ENCODE peak calls at places on chromosomes 7 and 10, in nine cellular contexts. Q is cardiac muscle cell, G is body of pancreas, V is HCT116, U is transverse colon, Y is psoas muscle, P is hepatocyte, K is heart left ventricle, B is kidney. C is an unnamed sample. For H3K4me1, the result is how much of the 10 kb centered on the place peaks cover.

GRCh38 chr10:24469993-24470392 is 253.7 kb downstream of the ARHGAP21 start:
- DNase-seq in Q (no peak), G (peak), V (no peak), U (peak), Y (no peak), P (peak), K (no peak), B (peak), C (no peak)

GRCh38 chr7:119482209-119482608 is 790.8 kb upstream of the KCND2 start:
- DNase-seq in Q (peak), G (peak), V (peak), U (no peak), Y (no peak), P (peak), K (no peak), B (no peak), C (no peak)

GRCh38 chr7:39952378-39952777 is 2.3 kb downstream of the CDK13 start:
- DNase-seq in Q (no peak), G (no peak), V (no peak), U (no peak), Y (no peak), P (no peak), K (no peak), B (no peak), C (no peak)

GRCh38 chr7:51255536-51256243 is 60.9 kb downstream of the COBL start:
- DNase-seq in Q (no peak), G (no peak), V (peak), U (no peak), Y (peak), P (no peak), K (no peak), B (no peak), C (no peak)

GRCh38 chr7:33773053-33773452 is 132.3 kb upstream of the BMPER start:
- DNase-seq in Q (no peak), G (no peak), V (no peak), U (no peak), Y (no peak), P (no peak), K (no peak), B (no peak), C (no peak)

GRCh38 chr7:159027091-159027802 is 117.4 kb downstream of the VIPR2 start:
- DNase-seq in Q (no peak), G (no peak), V (no peak), U (peak), Y (no peak), P (peak), K (no peak), B (no peak), C (no peak)

GRCh38 chr10:48390933-48391845 is 84.7 kb downstream of the MAPK8 start:
- DNase-seq in Q (no peak), G (no peak), V (peak), U (no peak), Y (no peak), P (no peak), K (no peak), B (no peak), C (no peak)

GRCh38 chr10:104441601-104442000 is 88.0 kb downstream of the CFAP58 start:
- DNase-seq in Q (no peak), G (no peak), V (no peak), U (no peak), Y (no peak), P (peak), K (no peak), B (no peak), C (no peak)

GRCh38 chr10:121828045-121828444 is 99.8 kb downstream of the ATE1 start:
- DNase-seq in Q (no peak), G (no peak), V (no peak), U (no peak), Y (no peak), P (no peak), K (no peak), B (no peak), C (no peak)

GRCh38 chr7:86954960-86955359 is 104.5 kb downstream of the ELAPOR2 start:
- DNase-seq in Q (no peak), G (no peak), V (no peak), U (no peak), Y (no peak), P (no peak), K (no peak), B (no peak), C (no peak)

GRCh38 chr7:135260930-135261721 is 27.5 kb downstream of the STRA8 start:
- DNase-seq in Q (peak), G (no peak), V (no peak), U (no peak), Y (no peak), P (no peak), K (no peak), B (no peak), C (no peak)

GRCh38 chr10:15083674-15084501 is 4.7 kb downstream of the ACBD7 start:
- DNase-seq in Q (no peak), G (no peak), V (no peak), U (no peak), Y (no peak), P (no peak), K (no peak), B (no peak), C (no peak)

GRCh38 chr10:15088428-15089261 is at the start of gene ACBD7:
- DNase-seq in Q (peak), G (peak), V (peak), U (peak), Y (peak), P (peak), K (peak), B (peak), C (peak)

GRCh38 chr10:15084502-15084922 is 4.1 kb downstream of the ACBD7 start:
- DNase-seq in Q (peak), G (peak), V (peak), U (peak), Y (no peak), P (peak), K (no peak), B (no peak), C (peak)
- TF ChIP-seq CTCF in Q (no peak), G (no peak), V (no peak), U (no peak), Y (no peak), P (no peak), K (no peak), B (peak), C (peak)

GRCh38 chr7:149573519-149573918 is 75.9 kb upstream of the ZNF746 start:
- DNase-seq in Q (no peak), G (no peak), V (no peak), U (no peak), Y (no peak), P (no peak), K (no peak), B (no peak), C (no peak)

GRCh38 chr7:149569025-149569725 is 71.6 kb upstream of the ZNF746 start:
- DNase-seq in Q (no peak), G (no peak), V (no peak), U (no peak), Y (no peak), P (peak), K (no peak), B (no peak), C (no peak)

GRCh38 chr7:149568218-149568617 is 70.6 kb upstream of the ZNF746 start:
- DNase-seq in Q (no peak), G (no peak), V (no peak), U (no peak), Y (no peak), P (no peak), K (no peak), B (no peak), C (no peak)

GRCh38 chr7:149570784-149571183 is 73.2 kb upstream of the ZNF746 start:
- DNase-seq in Q (no peak), G (no peak), V (no peak), U (no peak), Y (no peak), P (no peak), K (no peak), B (no peak), C (no peak)

GRCh38 chr7:149569726-149570422 is 72.3 kb upstream of the ZNF746 start:
- DNase-seq in Q (no peak), G (no peak), V (no peak), U (no peak), Y (no peak), P (peak), K (no peak), B (no peak), C (no peak)
- H3K4me3 ChIP-seq in Q (no peak), G (no peak), V (no peak), U (no peak), Y (no peak), P (peak), K (no peak), B (no peak), C (no peak)

GRCh38 chr10:14571866-14572507 is 202.7 kb downstream of the FAM107B start:
- DNase-seq in Q (no peak), G (peak), V (no peak), U (no peak), Y (no peak), P (peak), K (no peak), B (peak), C (peak)

GRCh38 chr10:14570800-14571199 is 203.9 kb downstream of the FAM107B start:
- DNase-seq in Q (no peak), G (peak), V (no peak), U (no peak), Y (no peak), P (no peak), K (no peak), B (no peak), C (no peak)

GRCh38 chr10:14574291-14574690 is 200.4 kb downstream of the FAM107B start:
- DNase-seq in Q (no peak), G (no peak), V (no peak), U (no peak), Y (no peak), P (no peak), K (no peak), B (no peak), C (no peak)

GRCh38 chr10:14574885-14575284 is 199.8 kb downstream of the FAM107B start:
- DNase-seq in Q (no peak), G (no peak), V (no peak), U (no peak), Y (no peak), P (no peak), K (no peak), B (no peak), C (no peak)

GRCh38 chr10:14573666-14574261 is 200.9 kb downstream of the FAM107B start:
- DNase-seq in Q (no peak), G (no peak), V (peak), U (no peak), Y (no peak), P (no peak), K (no peak), B (no peak), C (no peak)
- H3K4me1 ChIP-seq in Q (under half), G (half or more), V (under half), U (under half), Y (under half), P (under half), K (under half), B (under half), C (under half)

DNA sequence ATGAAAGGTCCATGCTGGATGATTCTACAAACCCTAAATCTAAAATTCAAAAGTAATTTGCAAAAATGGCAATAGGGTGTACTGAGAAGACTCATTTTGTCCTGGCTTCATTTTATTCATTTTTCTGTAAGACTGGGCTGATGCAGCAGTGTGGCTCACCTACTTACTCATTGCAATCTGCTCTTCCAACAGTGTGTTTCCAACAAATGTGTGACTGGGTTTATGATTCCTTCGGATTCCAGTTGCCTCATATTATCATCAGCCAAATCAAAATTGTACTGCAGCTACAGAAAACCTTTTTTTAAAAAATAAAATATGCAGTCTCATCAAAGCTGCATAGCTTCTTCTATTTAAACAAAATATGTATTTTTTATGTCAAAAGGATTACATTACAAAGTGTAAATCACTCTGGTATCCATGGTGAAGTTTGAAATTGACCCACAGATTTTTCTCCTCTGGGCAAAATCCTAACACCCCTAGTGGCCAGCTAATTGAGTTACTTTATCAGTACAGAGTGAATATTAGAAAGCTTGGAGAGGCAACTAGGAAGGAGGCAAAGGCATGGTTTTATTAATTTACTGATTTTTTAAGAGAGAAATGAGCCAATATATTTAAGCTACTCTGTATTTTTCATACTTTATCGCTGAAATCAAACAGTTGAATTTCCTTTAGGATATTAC is 390.3 kb downstream of the MAGI2 start:
- DNase-seq in Q (no peak), G (no peak), V (no peak), U (no peak), Y (no peak), P (no peak), K (no peak), B (no peak), C (no peak)
- TF ChIP-seq CTCF in Q (no peak), G (no peak), V (peak), U (no peak), Y (no peak), P (no peak), K (no peak), B (peak), C (no peak)

GRCh38 chr10:21173964-21174669 is 277.0 kb upstream of the NEBL start:
- DNase-seq in Q (peak), G (peak), V (peak), U (peak), Y (peak), P (peak), K (peak), B (peak), C (peak)
- H3K4me3 ChIP-seq in Q (peak), G (peak), V (peak), U (peak), Y (peak), P (peak), K (peak), B (peak), C (peak)

DNA sequence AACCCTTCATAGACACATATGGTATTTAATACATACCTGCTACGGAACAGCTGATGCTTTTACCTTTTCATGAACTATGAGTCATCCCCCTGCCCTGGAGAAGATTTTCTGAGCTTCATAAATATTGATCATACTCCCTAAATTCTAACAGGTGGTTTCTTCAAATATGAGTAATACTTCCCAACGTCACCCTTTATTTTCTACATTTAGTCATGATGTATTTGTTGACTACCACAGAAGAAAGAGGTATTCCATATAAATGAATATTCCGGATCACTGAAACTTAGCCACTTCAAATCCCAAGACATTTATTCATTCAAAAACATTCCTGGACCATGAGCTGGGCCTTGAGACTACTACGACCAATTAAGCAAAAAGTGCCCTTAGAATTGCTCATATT is 395.7 kb upstream of the NPVF start:
- DNase-seq in Q (no peak), G (no peak), V (no peak), U (no peak), Y (no peak), P (no peak), K (no peak), B (no peak), C (no peak)
- H3K4me1 ChIP-seq in Q (under half), G (under half), V (under half), U (under half), Y (under half), P (under half), K (under half), B (under half), C (under half)

C was measured in lung.